ENCODE peak calls at places on chromosomes 13 and 19, in ten cellular contexts. A is fibroblast of lung; O is progenitor cell of endocrine pancreas; P is Calu3; R is lung; V is psoas muscle; T is left ventricle myocardium inferior; B is mesothelial cell of epicardium; I is CD4-positive, alpha-beta T cell; N is cardiac muscle cell. G is an unnamed sample.
A peak's percentile ranks its signal among the peaks of the same experiment; 100 is the strongest.

GRCh38 chr19:40576181-40576584 is 490 bp upstream of the SHKBP1 start:
- DNase-seq in A (no peak), O (no peak), P (no peak), R (no peak), V (peak; percentile 58), T (no peak), B (no peak), I (no peak), N (no peak), G (peak; percentile 75)

GRCh38 chr13:99722931-99723330 is 221.7 kb downstream of the TM9SF2 start:
- DNase-seq in A (no peak), O (no peak), P (no peak), R (no peak), V (no peak), T (no peak), B (no peak), I (no peak), N (no peak), G (no peak)

GRCh38 chr13:71621152-71622124 is 245.6 kb downstream of the DACH1 start:
- DNase-seq in A (no peak), O (no peak), P (no peak), R (no peak), V (no peak), T (no peak), B (no peak), I (no peak), N (peak; percentile 30), G (no peak)

GRCh38 chr13:26208292-26208691 is 13.8 kb downstream of the RNF6 start:
- DNase-seq in A (no peak), O (no peak), P (no peak), R (no peak), V (no peak), T (no peak), B (no peak), I (no peak), N (no peak), G (no peak)

GRCh38 chr19:47673426-47673825 is 39.8 kb upstream of the EHD2 start:
- DNase-seq in A (no peak), O (no peak), P (no peak), R (no peak), V (peak; percentile 41), T (no peak), B (no peak), I (no peak), N (no peak), G (no peak)

GRCh38 chr13:46113596-46113995 is 8.8 kb upstream of the CPB2 start:
- DNase-seq in A (no peak), O (no peak), P (no peak), R (no peak), V (no peak), T (no peak), B (no peak), I (no peak), N (no peak), G (no peak)

GRCh38 chr19:11268783-11269267 is 6.5 kb upstream of the DOCK6 start:
- DNase-seq in A (peak; percentile 79), O (no peak), P (no peak), R (peak; percentile 60), V (peak; percentile 82), T (peak; percentile 81), B (no peak), I (no peak), N (no peak), G (peak; percentile 45)

GRCh38 chr19:12596927-12597548 is 13.6 kb downstream of the ZNF490 start:
- DNase-seq in A (no peak), O (no peak), P (no peak), R (peak; percentile 66), V (no peak), T (no peak), B (no peak), I (no peak), N (no peak), G (no peak)

GRCh38 chr19:6693056-6693471 is 23.1 kb upstream of the TNFSF14 start:
- DNase-seq in A (no peak), O (no peak), P (no peak), R (no peak), V (no peak), T (no peak), B (no peak), I (no peak), N (no peak), G (no peak)

GRCh38 chr13:19185865-19186645 is 4.4 kb upstream of the TUBA3C start:
- DNase-seq in A (no peak), O (no peak), P (no peak), R (peak; percentile 13), V (no peak), T (no peak), B (no peak), I (no peak), N (no peak), G (no peak)

GRCh38 chr19:39413903-39414608 is 1.6 kb downstream of the PLEKHG2 start:
- DNase-seq in A (peak; percentile 40), O (no peak), P (peak; percentile 60), R (no peak), V (peak; percentile 67), T (no peak), B (no peak), I (no peak), N (peak; percentile 54), G (peak; percentile 73)

GRCh38 chr19:14048439-14049153 is 13.3 kb downstream of the PALM3 start:
- DNase-seq in A (no peak), O (no peak), P (peak; percentile 54), R (peak; percentile 68), V (peak; percentile 72), T (peak; percentile 44), B (no peak), I (peak; percentile 73), N (peak; percentile 45), G (peak; percentile 78)

GRCh38 chr13:39144941-39145533 is 106.8 kb downstream of the NHLRC3 start:
- DNase-seq in A (peak; percentile 78), O (peak; percentile 13), P (peak; percentile 45), R (no peak), V (peak; percentile 56), T (peak; percentile 40), B (no peak), I (no peak), N (peak; percentile 56), G (peak; percentile 39)

GRCh38 chr13:108924154-108924940 is 294.9 kb downstream of the MYO16 start:
- DNase-seq in A (peak; percentile 64), O (no peak), P (no peak), R (no peak), V (no peak), T (no peak), B (no peak), I (no peak), N (no peak), G (no peak)

GRCh38 chr19:5865772-5866171 is 4.6 kb downstream of the FUT5 start:
- DNase-seq in A (no peak), O (no peak), P (no peak), R (no peak), V (no peak), T (no peak), B (no peak), I (no peak), N (no peak), G (no peak)

GRCh38 chr13:31334994-31335549 is 135.3 kb downstream of the B3GLCT start:
- DNase-seq in A (no peak), O (no peak), P (no peak), R (no peak), V (no peak), T (no peak), B (no peak), I (no peak), N (no peak), G (no peak)

GRCh38 chr13:60418954-60419353 is 21.9 kb downstream of the TDRD3 start:
- DNase-seq in A (no peak), O (no peak), P (no peak), R (no peak), V (no peak), T (no peak), B (no peak), I (no peak), N (no peak), G (no peak)

GRCh38 chr13:113584870-113585671 is 518 bp downstream of the TFDP1 start:
- DNase-seq in A (peak; percentile 8), O (no peak), P (peak; percentile 0), R (peak; percentile 10), V (peak; percentile 42), T (no peak), B (no peak), I (no peak), N (peak; percentile 36), G (peak; percentile 33)

DNA sequence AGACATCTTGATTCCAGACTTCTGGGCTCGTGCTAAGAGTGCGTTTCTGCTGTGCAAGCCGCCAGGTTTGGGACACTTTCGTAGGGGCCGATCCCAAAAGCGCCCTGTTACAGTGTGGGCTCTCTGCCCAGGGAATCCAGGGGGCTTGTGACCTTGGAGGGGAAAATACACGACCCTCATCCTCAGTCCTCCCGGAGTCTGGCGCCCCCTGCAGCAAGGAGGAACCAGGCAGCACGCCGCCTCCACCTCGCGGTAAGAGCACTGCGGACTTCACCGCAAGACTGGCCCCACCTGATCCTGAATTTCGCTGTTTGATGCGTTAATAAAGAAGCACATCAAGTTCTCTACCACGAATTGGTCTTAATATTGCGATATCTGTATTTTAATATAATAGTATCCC is 5.2 kb downstream of the POLRMT start:
- DNase-seq in A (no peak), O (no peak), P (no peak), R (no peak), V (no peak), T (no peak), B (no peak), I (no peak), N (no peak), G (peak; percentile 69)
- TF ChIP-seq CTCF in A (peak; percentile 18), O (peak; percentile 24), P (no peak), R (no peak), V (no peak), T (peak; percentile 33), B (no peak), I (no peak), N (peak; percentile 34), G (peak; percentile 67)

GRCh38 chr19:1590641-1591397 is 1.8 kb downstream of the MBD3 start:
- DNase-seq in A (peak; percentile 21), O (no peak), P (peak; percentile 43), R (no peak), V (no peak), T (no peak), B (no peak), I (peak; percentile 23), N (peak; percentile 59), G (peak; percentile 46)
- TF ChIP-seq CTCF in A (peak; percentile 17), O (peak; percentile 36), P (no peak), R (no peak), V (no peak), T (no peak), B (no peak), I (no peak), N (peak; percentile 44), G (no peak)

DNA sequence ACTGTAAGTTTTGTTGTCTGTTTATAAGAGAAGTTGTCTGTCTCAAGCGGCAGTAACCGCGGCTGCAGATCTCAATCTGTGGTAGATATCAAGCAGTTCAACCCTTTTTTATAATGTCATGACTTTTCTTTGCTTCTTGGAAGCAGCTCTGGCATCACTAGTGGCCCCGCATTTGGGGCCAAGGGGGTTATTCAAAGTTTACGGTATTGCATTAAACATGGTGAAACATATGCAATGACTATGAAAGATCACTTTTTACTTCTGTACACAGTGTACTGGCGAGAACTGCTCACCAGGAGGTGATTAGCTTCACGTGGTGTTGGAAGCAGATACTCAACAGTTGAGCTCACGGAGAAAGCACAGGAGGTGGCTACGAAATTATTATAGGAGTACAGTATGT is 4.6 kb upstream of the FFAR3 start:
- DNase-seq in A (peak; percentile 77), O (no peak), P (no peak), R (no peak), V (no peak), T (no peak), B (no peak), I (no peak), N (no peak), G (no peak)
- TF ChIP-seq CTCF in A (no peak), O (no peak), P (no peak), R (no peak), V (no peak), T (no peak), B (no peak), I (no peak), N (peak; percentile 30), G (no peak)

GRCh38 chr19:17997969-17998826 is 9.8 kb upstream of the ARRDC2 start:
- DNase-seq in A (peak; percentile 44), O (no peak), P (peak; percentile 30), R (no peak), V (peak; percentile 57), T (no peak), B (no peak), I (no peak), N (no peak), G (no peak)
- TF ChIP-seq CTCF in A (no peak), O (peak; percentile 36), P (no peak), R (no peak), V (no peak), T (no peak), B (peak; percentile 27), I (peak; percentile 20), N (no peak), G (peak; percentile 32)